ENCODE peak calls at places on chromosomes 6 and 20, in six cellular contexts. C is K562, N is A549, A is H1, O is sigmoid colon, L is suprapubic skin. P is an unnamed sample.
A peak's percentile ranks its signal among the peaks of the same experiment; 100 is the strongest.

GRCh38 chr6:150029276-150029675 is 3.9 kb upstream of the RAET1L start:
- DNase-seq in C (no peak), A (no peak), N (no peak), O (no peak), L (no peak), P (no peak)

GRCh38 chr6:145547596-145548325 is 187.6 kb downstream of the EPM2A start:
- DNase-seq in C (no peak), A (no peak), N (no peak), L (no peak), O (no peak), P (no peak)

GRCh38 chr6:81138236-81138635 is 614.2 kb downstream of the TENT5A start:
- DNase-seq in A (no peak), L (no peak), N (no peak), C (no peak), O (no peak), P (no peak)

GRCh38 chr20:60695223-60695622 is 556.8 kb upstream of the CDH4 start:
- DNase-seq in C (no peak), O (no peak), L (no peak), N (peak; percentile 5), A (no peak), P (no peak)

GRCh38 chr6:36852481-36853147 is 13.4 kb upstream of the CPNE5 start:
- DNase-seq in L (peak; percentile 58), O (no peak), C (no peak), N (no peak), A (no peak), P (no peak)

GRCh38 chr6:14932485-14933178 is 313.2 kb upstream of the JARID2 start:
- DNase-seq in C (peak; percentile 84), N (no peak), L (no peak), O (no peak), A (no peak), P (no peak)

GRCh38 chr6:30749554-30750378 is 5.4 kb upstream of the IER3 start:
- DNase-seq in O (no peak), L (no peak), C (no peak), N (peak; percentile 79), A (no peak), P (peak; percentile 85)

GRCh38 chr20:22063753-22064152 is 358.3 kb downstream of the PAX1 start:
- DNase-seq in A (no peak), C (no peak), N (no peak), O (no peak), L (no peak), P (no peak)

GRCh38 chr6:108260126-108260808 is 573 bp downstream of the SNX3 start:
- DNase-seq in N (peak; percentile 27), A (no peak), C (peak; percentile 67), O (peak; percentile 67), L (no peak), P (peak; percentile 46)

GRCh38 chr6:67102743-67103142 is 1395.7 kb upstream of the EYS start:
- DNase-seq in N (no peak), O (no peak), C (no peak), L (no peak), A (no peak), P (no peak)

GRCh38 chr20:35171753-35172433 is at the start of gene PROCR:
- DNase-seq in O (peak; percentile 95), A (no peak), N (peak; percentile 96), C (peak; percentile 64), L (peak; percentile 92), P (peak; percentile 87)

GRCh38 chr6:24858154-24858801 is 59.6 kb upstream of the ARMH2 start:
- DNase-seq in C (no peak), A (no peak), N (no peak), O (no peak), L (no peak), P (peak; percentile 31)

GRCh38 chr6:10151144-10151915 is 263.5 kb downstream of the TFAP2A start:
- DNase-seq in O (no peak), C (no peak), L (no peak), A (no peak), N (no peak), P (no peak)

GRCh38 chr6:36649721-36650484 is 28.6 kb upstream of the CDKN1A start:
- DNase-seq in C (no peak), O (no peak), N (no peak), A (no peak), L (no peak), P (no peak)

GRCh38 chr6:102402635-102403329 is 1009.3 kb downstream of the GRIK2 start:
- DNase-seq in L (no peak), N (no peak), A (no peak), C (no peak), O (no peak), P (no peak)

GRCh38 chr6:34425498-34426410 is at the start of gene RPS10:
- DNase-seq in A (peak; percentile 75), C (peak; percentile 100), L (peak; percentile 95), O (peak; percentile 97), N (peak; percentile 90), P (peak; percentile 94)
- TF ChIP-seq EP300 in A (no peak), C (no peak), L (no peak), O (no peak), N (no peak), P (no peak)

GRCh38 chr6:101018157-101018556 is 137.0 kb upstream of the ASCC3 start:
- DNase-seq in N (no peak), A (no peak), O (no peak), C (no peak), L (no peak), P (no peak)
- TF ChIP-seq EP300 in N (no peak), A (no peak), O (no peak), C (no peak), L (no peak), P (no peak)

GRCh38 chr20:46400828-46401477 is 5.5 kb downstream of the ELMO2 start:
- DNase-seq in L (no peak), C (no peak), N (no peak), A (no peak), O (no peak), P (no peak)

GRCh38 chr20:46401478-46401860 is 4.9 kb downstream of the ELMO2 start:
- DNase-seq in C (no peak), L (no peak), A (no peak), N (no peak), O (no peak), P (no peak)

GRCh38 chr20:46399401-46399800 is 7.0 kb downstream of the ELMO2 start:
- DNase-seq in O (no peak), C (no peak), A (no peak), L (no peak), N (no peak), P (no peak)

GRCh38 chr20:46398963-46399362 is 7.5 kb downstream of the ELMO2 start:
- DNase-seq in C (no peak), O (no peak), A (no peak), L (no peak), N (no peak), P (no peak)

GRCh38 chr20:46400253-46400652 is 6.2 kb downstream of the ELMO2 start:
- DNase-seq in A (no peak), N (no peak), L (no peak), C (no peak), O (peak; percentile 72), P (no peak)
- TF ChIP-seq EP300 in A (no peak), N (no peak), L (no peak), C (no peak), O (no peak), P (no peak)

GRCh38 chr20:25214416-25214770 is 18.9 kb downstream of the ENTPD6 start:
- DNase-seq in N (no peak), C (no peak), L (no peak), O (no peak), A (no peak), P (no peak)
- TF ChIP-seq EP300 in N (no peak), C (no peak), L (no peak), O (no peak), A (no peak), P (no peak)

DNA sequence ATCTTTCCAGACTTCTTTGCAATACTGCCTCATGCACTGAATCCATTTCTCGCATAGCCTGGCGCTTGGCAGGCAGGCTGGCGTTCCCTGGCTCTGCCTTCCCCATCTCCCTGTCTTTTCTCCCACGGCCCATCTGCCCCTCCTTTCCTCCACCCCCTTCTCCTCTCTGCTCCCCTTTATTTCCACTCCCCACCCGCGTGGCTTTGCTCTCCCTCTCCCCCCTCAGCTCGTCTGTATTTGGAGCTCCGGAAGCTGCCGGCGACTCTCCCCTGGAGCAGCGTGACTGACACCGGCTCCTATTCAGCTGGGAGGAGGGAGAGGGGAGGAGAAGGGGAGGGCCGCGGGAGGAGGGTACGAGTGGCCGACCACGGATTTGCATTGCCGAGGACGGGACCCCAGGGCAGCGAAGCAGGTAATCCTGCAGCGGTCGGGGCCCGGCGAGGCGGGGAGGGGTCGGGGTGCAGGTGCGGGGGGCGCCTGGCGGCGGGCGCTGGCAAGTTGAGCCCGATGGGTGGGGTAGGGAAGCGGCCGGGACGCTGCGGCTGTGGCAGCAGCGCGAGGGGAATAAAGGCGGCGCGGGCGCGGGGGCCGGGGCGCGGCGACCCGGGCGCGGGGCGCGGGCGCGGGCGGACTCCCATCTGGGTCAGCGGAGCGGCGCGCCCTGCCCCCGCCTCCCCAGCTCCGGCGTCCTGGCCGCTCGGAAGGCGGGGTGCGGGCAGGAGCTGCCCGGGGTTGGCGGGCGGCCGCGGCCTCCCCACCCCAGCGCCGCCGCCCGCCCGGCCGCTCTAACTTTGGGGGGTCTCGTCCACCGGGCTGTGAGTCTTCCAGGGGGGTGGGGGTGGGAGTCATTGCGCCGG is at the start of gene CAP2:
- DNase-seq in A (peak; percentile 54), O (peak; percentile 93), L (peak; percentile 80), C (no peak), N (peak; percentile 62), P (peak; percentile 62)
- TF ChIP-seq EP300 in A (no peak), O (no peak), L (no peak), C (no peak), N (no peak), P (no peak)

GRCh38 chr6:45679163-45679562 is 301.4 kb upstream of the SUPT3H start:
- DNase-seq in C (no peak), A (no peak), L (no peak), O (no peak), N (no peak), P (no peak)

GRCh38 chr6:45685076-45685475 is 307.3 kb upstream of the SUPT3H start:
- DNase-seq in N (no peak), O (no peak), A (no peak), C (no peak), L (no peak), P (no peak)

GRCh38 chr6:45679631-45680030 is 301.9 kb upstream of the SUPT3H start:
- DNase-seq in N (no peak), L (no peak), O (no peak), C (no peak), A (no peak), P (no peak)

GRCh38 chr6:45684476-45684875 is 306.7 kb upstream of the SUPT3H start:
- DNase-seq in N (no peak), A (no peak), C (no peak), O (no peak), L (no peak), P (no peak)

DNA sequence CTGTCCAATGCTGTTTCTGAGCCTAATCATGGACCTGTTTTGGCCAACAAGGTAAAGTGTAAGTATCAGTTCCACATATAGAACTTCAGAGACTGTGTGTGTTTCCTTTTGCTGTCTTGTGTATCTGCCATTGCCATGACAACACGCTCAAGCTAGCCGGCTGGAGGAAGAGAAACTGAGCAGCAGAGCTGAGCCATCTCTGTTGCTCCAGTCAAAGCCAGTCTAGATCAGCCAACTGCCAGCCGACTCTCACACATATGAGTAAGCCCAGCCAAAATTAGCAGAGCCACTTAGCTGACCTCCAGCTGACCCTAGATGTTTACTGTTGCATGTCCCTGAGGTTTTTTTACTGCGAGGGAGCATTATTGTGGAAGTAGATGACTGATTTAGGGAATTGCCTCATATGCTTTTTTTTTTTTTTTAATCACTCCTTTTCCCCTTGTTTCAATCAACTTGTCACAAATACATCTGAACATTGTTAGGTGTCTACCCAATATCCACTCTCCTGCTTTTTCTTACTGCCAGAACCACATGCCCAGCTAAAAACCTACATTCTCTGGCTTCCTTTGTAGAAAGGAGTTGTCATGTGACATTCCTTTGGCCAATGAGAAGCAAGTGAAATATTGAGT is 304.2 kb upstream of the SUPT3H start:
- DNase-seq in O (no peak), C (no peak), A (no peak), N (peak; percentile 1), L (no peak), P (peak; percentile 55)
- TF ChIP-seq EP300 in O (no peak), C (no peak), A (no peak), N (no peak), L (no peak), P (no peak)